ENCODE peak calls at places on chromosomes 6 and 20, in five cellular contexts. C is GM13977, E is glutamatergic neuron, H is AG09309, T is NB4. W is an unnamed sample.

GRCh38 chr20:24479595-24479994 is 10.2 kb downstream of the SYNDIG1 start:
- DNase-seq in C (no peak), H (no peak), E (no peak), T (no peak), W (no peak)

GRCh38 chr6:79928478-79928998 is 18.8 kb downstream of the ELOVL4 start:
- DNase-seq in E (no peak), H (no peak), C (no peak), T (no peak), W (no peak)

GRCh38 chr6:106051241-106051640 is 34.9 kb upstream of the PRDM1 start:
- DNase-seq in H (no peak), C (no peak), T (peak; percentile 63), E (no peak), W (no peak)

GRCh38 chr6:7974932-7975763 is 64.6 kb upstream of the TXNDC5 start:
- DNase-seq in E (no peak), H (peak; percentile 96), T (peak; percentile 76), C (no peak), W (no peak)

GRCh38 chr20:37341632-37342031 is 4.3 kb upstream of the SRC start:
- DNase-seq in H (no peak), C (no peak), T (no peak), E (no peak), W (no peak)

GRCh38 chr6:68901044-68901443 is 266.0 kb downstream of the ADGRB3 start:
- DNase-seq in C (no peak), H (no peak), E (no peak), T (no peak), W (no peak)

GRCh38 chr6:115896538-115897129 is 164.1 kb downstream of the FRK start:
- DNase-seq in H (peak; percentile 11), T (peak; percentile 42), C (peak; percentile 25), E (no peak), W (peak; percentile 4)

GRCh38 chr6:161228911-161229591 is 44.8 kb downstream of the AGPAT4 start:
- DNase-seq in T (peak; percentile 40), E (no peak), C (peak; percentile 46), H (peak; percentile 87), W (no peak)

GRCh38 chr6:115753446-115753845 is 307.2 kb downstream of the FRK start:
- DNase-seq in C (no peak), H (no peak), T (no peak), E (no peak), W (no peak)

GRCh38 chr20:41664584-41664983 is 46.4 kb upstream of the CHD6 start:
- DNase-seq in C (no peak), T (peak; percentile 62), H (no peak), E (no peak), W (no peak)

GRCh38 chr6:42159431-42160024 is 13.6 kb upstream of the GUCA1A start:
- DNase-seq in T (no peak), H (no peak), E (no peak), C (no peak), W (no peak)

GRCh38 chr6:163507965-163508364 is 93.4 kb downstream of the QKI start:
- DNase-seq in H (no peak), T (no peak), C (no peak), E (no peak), W (no peak)

GRCh38 chr6:23537828-23538227 is 588.2 kb upstream of the NRSN1 start:
- DNase-seq in H (no peak), T (no peak), C (no peak), E (no peak), W (no peak)

GRCh38 chr6:43708857-43709653 is 21.5 kb upstream of the MRPS18A start:
- DNase-seq in C (no peak), E (no peak), H (peak; percentile 70), T (peak; percentile 80), W (peak; percentile 56)

GRCh38 chr6:111823831-111824607 is 49.2 kb downstream of the FYN start:
- DNase-seq in H (no peak), C (no peak), T (peak; percentile 31), E (no peak), W (peak; percentile 15)

GRCh38 chr20:3172933-3173581 is at the start of gene LZTS3:
- DNase-seq in C (peak; percentile 92), E (peak; percentile 93), T (peak; percentile 74), H (no peak), W (no peak)

GRCh38 chr6:12289655-12290489 is at the start of gene EDN1:
- DNase-seq in H (no peak), T (peak; percentile 84), C (peak; percentile 75), E (peak; percentile 86), W (peak; percentile 52)

GRCh38 chr6:115854866-115855665 is 205.6 kb downstream of the FRK start:
- DNase-seq in T (no peak), H (no peak), E (no peak), C (no peak), W (no peak)

GRCh38 chr6:50952092-50952932 is 133.6 kb downstream of the TFAP2B start:
- DNase-seq in E (no peak), H (no peak), C (no peak), T (peak; percentile 11), W (no peak)

GRCh38 chr20:39089797-39090196 is 127.7 kb downstream of the DHX35 start:
- DNase-seq in E (no peak), C (no peak), T (no peak), H (no peak), W (no peak)

GRCh38 chr20:10864076-10864672 is 190.4 kb upstream of the JAG1 start:
- DNase-seq in E (no peak), C (no peak), T (peak; percentile 8), H (no peak), W (peak; percentile 38)

GRCh38 chr6:132285004-132285780 is 116.1 kb downstream of the MOXD1 start:
- DNase-seq in C (no peak), E (no peak), H (no peak), T (no peak), W (no peak)

GRCh38 chr6:81978230-81978629 is 225.7 kb upstream of the TENT5A start:
- DNase-seq in T (no peak), H (no peak), C (no peak), E (no peak), W (no peak)

GRCh38 chr6:47780510-47781356 is 1.1 kb upstream of the OPN5 start:
- DNase-seq in H (peak; percentile 28), T (peak; percentile 67), C (peak; percentile 38), E (no peak), W (peak; percentile 32)

GRCh38 chr6:6004147-6004995 is 2.4 kb downstream of the NRN1 start:
- DNase-seq in H (no peak), T (no peak), C (peak; percentile 31), E (peak; percentile 45), W (no peak)

GRCh38 chr6:160973856-160974255 is 17.7 kb upstream of the MAP3K4 start:
- DNase-seq in H (no peak), C (no peak), E (no peak), T (no peak), W (no peak)

GRCh38 chr6:44226368-44227137 is 3.2 kb downstream of the SLC29A1 start:
- DNase-seq in E (peak; percentile 49), T (peak; percentile 77), H (no peak), C (peak; percentile 9), W (no peak)

GRCh38 chr20:51553897-51554504 is 11.5 kb upstream of the NFATC2 start:
- DNase-seq in H (peak; percentile 44), E (no peak), C (no peak), T (no peak), W (no peak)

GRCh38 chr20:21796059-21796458 is 90.6 kb downstream of the PAX1 start:
- DNase-seq in E (no peak), C (no peak), H (no peak), T (peak; percentile 22), W (no peak)
- TF ChIP-seq CTCF in E (no peak), C (peak; percentile 26), H (no peak), T (peak; percentile 59), W (no peak)

DNA sequence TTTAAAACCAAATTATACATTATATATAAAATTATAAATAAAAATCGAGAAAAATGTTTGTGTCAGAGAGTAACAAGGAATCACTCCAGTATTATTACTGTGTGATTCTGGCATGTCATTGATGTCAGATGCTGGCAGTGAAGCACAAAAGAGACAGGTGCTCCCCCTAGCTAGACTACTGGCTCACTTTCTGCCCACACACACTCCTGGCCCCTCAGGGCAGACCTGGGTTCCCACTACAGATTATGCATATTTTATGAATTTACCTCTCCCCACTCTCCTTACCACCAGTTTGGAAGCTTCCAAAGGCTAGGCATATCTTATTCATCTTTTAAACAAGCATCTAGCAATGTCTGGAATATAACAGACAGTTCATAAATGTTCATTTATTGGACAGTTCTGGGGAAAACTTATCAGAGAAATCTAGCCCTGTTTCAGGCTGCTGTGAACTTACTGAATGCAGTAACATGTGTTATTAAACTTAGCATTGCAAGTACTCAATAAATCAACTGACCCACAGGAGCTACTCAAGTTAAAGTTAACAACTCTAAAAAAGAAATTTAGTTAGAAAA is 12.8 kb downstream of the SNX3 start:
- DNase-seq in C (no peak), E (no peak), H (no peak), T (no peak), W (no peak)
- TF ChIP-seq CTCF in C (no peak), E (no peak), H (no peak), T (no peak), W (no peak)

GRCh38 chr6:77466055-77467028 is 3.1 kb upstream of the HTR1B start:
- DNase-seq in C (peak; percentile 63), H (no peak), E (peak; percentile 78), T (peak; percentile 15), W (no peak)
- TF ChIP-seq CTCF in C (peak; percentile 65), H (peak; percentile 82), E (peak; percentile 29), T (peak; percentile 32), W (peak; percentile 78)

GRCh38 chr20:8019178-8019997 is at the start of gene TMX4:
- DNase-seq in T (peak; percentile 99), E (peak; percentile 99), H (peak; percentile 74), C (peak; percentile 96), W (peak; percentile 90)
- TF ChIP-seq CTCF in T (peak; percentile 22), E (peak; percentile 79), H (peak; percentile 38), C (no peak), W (peak; percentile 15)

GRCh38 chr6:90691823-90692222 is 105.0 kb upstream of the MAP3K7 start:
- DNase-seq in T (peak; percentile 4), E (no peak), C (no peak), H (no peak), W (no peak)
- TF ChIP-seq CTCF in T (peak; percentile 20), E (peak; percentile 40), C (peak; percentile 30), H (peak; percentile 9), W (no peak)

DNA sequence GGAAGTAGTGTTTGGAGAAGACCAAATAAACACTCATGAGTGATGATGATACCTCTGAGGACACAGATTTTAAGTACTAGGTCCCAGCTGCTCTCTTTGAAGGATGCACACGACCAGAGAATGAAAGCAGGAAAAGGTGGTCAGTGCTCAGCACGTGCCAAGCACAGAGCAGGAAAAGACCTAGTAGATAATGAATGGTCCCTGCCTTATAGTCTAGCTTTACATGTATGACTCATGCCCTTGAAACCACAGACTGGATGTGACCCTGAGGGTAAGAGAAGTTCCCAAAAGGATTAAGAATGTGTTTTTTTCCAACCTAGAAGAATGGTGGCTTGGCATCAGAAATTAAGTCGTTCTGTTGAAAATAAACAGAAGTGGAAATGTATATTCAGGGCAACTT is 2.8 kb upstream of the MC3R start:
- DNase-seq in T (peak; percentile 56), H (no peak), E (no peak), C (no peak), W (no peak)
- TF ChIP-seq CTCF in T (no peak), H (no peak), E (no peak), C (no peak), W (no peak)

DNA sequence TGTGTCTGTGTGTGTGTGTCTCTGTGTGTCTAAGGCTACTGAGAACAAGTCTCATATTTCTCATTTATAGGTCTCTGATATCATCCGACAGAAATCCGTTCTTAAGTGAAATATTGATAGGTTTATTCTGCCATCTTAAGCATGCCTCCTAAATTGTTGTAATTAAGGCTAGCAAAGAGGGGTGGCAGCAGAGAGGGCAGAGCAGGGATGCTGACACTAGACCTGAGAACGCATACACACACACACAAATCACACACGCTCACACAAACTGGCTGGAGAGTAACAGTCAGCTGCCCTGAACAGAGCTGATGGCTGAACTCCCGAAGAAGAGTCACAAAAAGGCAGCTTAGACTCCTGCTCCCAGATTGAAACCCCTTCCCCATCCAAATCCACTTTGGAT is 85.0 kb upstream of the LRFN2 start:
- DNase-seq in T (no peak), H (no peak), E (no peak), C (no peak), W (no peak)
- TF ChIP-seq CTCF in T (no peak), H (peak; percentile 21), E (no peak), C (peak; percentile 15), W (no peak)